ENCODE peak calls at places on chromosomes 1 and 21, in ten cellular contexts. Q is activated CD4-positive, alpha-beta T cell treated with anti-CD3 and anti-CD28 coated beads, Interleukin-2, amount 50 U/mL, for 48 hours; N is Calu3; H is activated naive CD4-positive, alpha-beta T cell; U is GDM1; K is kidney epithelial cell; X is T1000; W is HTR-8/SVneo; T is LHCN-M2; B is ascending aorta. G is an unnamed sample.

GRCh38 chr1:15273274-15273673 is 26.3 kb downstream of the FHAD1 start:
- DNase-seq in B (no peak), H (no peak), Q (no peak), U (no peak), X (no peak), T (no peak), W (no peak), K (no peak), N (no peak), G (no peak)

GRCh38 chr21:29005696-29006095 is 13.0 kb upstream of the LTN1 start:
- DNase-seq in H (no peak), U (no peak), Q (no peak), K (no peak), N (no peak), W (no peak), B (no peak), X (no peak), T (peak; percentile 25), G (no peak)

GRCh38 chr1:89939059-89939570 is 55.8 kb upstream of the ZNF326 start:
- DNase-seq in T (no peak), W (no peak), B (no peak), H (no peak), N (no peak), U (no peak), Q (no peak), K (no peak), X (no peak), G (no peak)

GRCh38 chr21:39317134-39318090 is 4.0 kb upstream of the BRWD1 start:
- DNase-seq in N (no peak), H (no peak), B (no peak), K (no peak), U (no peak), T (no peak), X (no peak), Q (no peak), W (no peak), G (no peak)

GRCh38 chr1:10225573-10225972 is 15.2 kb downstream of the KIF1B start:
- DNase-seq in N (no peak), X (no peak), K (peak; percentile 61), B (no peak), H (no peak), U (no peak), T (peak; percentile 29), Q (no peak), W (no peak), G (no peak)

GRCh38 chr1:186828612-186829542 is at the start of gene PLA2G4A:
- DNase-seq in K (peak; percentile 52), X (no peak), B (peak; percentile 63), U (peak; percentile 61), H (no peak), N (peak; percentile 63), W (peak; percentile 10), Q (no peak), T (no peak), G (peak; percentile 41)

GRCh38 chr1:95627244-95627643 is 393.2 kb downstream of the RWDD3 start:
- DNase-seq in U (no peak), N (no peak), T (no peak), Q (no peak), X (no peak), W (no peak), K (no peak), H (no peak), B (no peak), G (no peak)

GRCh38 chr1:171740987-171741871 is 636 bp downstream of the VAMP4 start:
- DNase-seq in W (peak; percentile 13), N (peak; percentile 36), U (no peak), H (peak; percentile 13), T (peak; percentile 54), K (no peak), B (peak; percentile 68), X (no peak), Q (peak; percentile 53), G (no peak)

GRCh38 chr1:116258668-116259419 is 114.2 kb upstream of the ATP1A1 start:
- DNase-seq in X (no peak), H (no peak), U (no peak), T (no peak), W (no peak), B (no peak), K (no peak), N (no peak), Q (no peak), G (no peak)

GRCh38 chr1:94883688-94884087 is 43.2 kb downstream of the CNN3 start:
- DNase-seq in T (no peak), K (no peak), W (no peak), X (no peak), N (no peak), U (no peak), B (no peak), Q (no peak), H (no peak), G (no peak)

GRCh38 chr1:33387512-33388079 is 43.3 kb downstream of the PHC2 start:
- DNase-seq in X (no peak), K (no peak), T (peak; percentile 78), U (no peak), B (no peak), Q (no peak), N (no peak), H (no peak), W (no peak), G (no peak)

GRCh38 chr1:204971700-204972336 is 71.2 kb upstream of the CNTN2 start:
- DNase-seq in U (peak; percentile 50), K (no peak), X (no peak), H (no peak), W (peak; percentile 68), B (no peak), T (peak; percentile 10), Q (no peak), N (no peak), G (no peak)

GRCh38 chr1:47333578-47333921 is at the start of gene CMPK1:
- DNase-seq in N (peak; percentile 89), K (peak; percentile 49), X (peak; percentile 78), U (peak; percentile 81), H (peak; percentile 62), B (peak; percentile 89), T (peak; percentile 86), W (peak; percentile 61), Q (peak; percentile 82), G (peak; percentile 72)

GRCh38 chr1:108877858-108878257 is 1.1 kb downstream of the GPSM2 start:
- DNase-seq in W (no peak), K (no peak), X (no peak), H (no peak), Q (no peak), B (no peak), N (no peak), T (no peak), U (no peak), G (no peak)

GRCh38 chr1:158506369-158506987 is 34.5 kb downstream of the OR10R2 start:
- DNase-seq in W (no peak), N (peak; percentile 66), U (peak; percentile 51), B (no peak), T (peak; percentile 3), X (no peak), K (no peak), H (no peak), Q (peak; percentile 67), G (no peak)

GRCh38 chr1:17033481-17033880 is 20.4 kb downstream of the SDHB start:
- DNase-seq in K (no peak), T (no peak), Q (no peak), W (no peak), B (no peak), H (no peak), U (no peak), N (no peak), X (no peak), G (no peak)

GRCh38 chr1:243568793-243569192 is 281.2 kb downstream of the AKT3 start:
- DNase-seq in T (no peak), X (no peak), H (no peak), N (no peak), Q (no peak), U (no peak), B (no peak), W (no peak), K (no peak), G (no peak)

GRCh38 chr1:41122851-41123518 is 101.5 kb upstream of the SLFNL1 start:
- DNase-seq in W (peak; percentile 32), Q (no peak), U (no peak), N (peak; percentile 73), H (no peak), K (peak; percentile 78), T (peak; percentile 85), B (no peak), X (peak; percentile 74), G (peak; percentile 66)

GRCh38 chr1:11736746-11737639 is 1.1 kb downstream of the AGTRAP start:
- DNase-seq in X (no peak), H (peak; percentile 19), U (peak; percentile 14), N (peak; percentile 9), Q (peak; percentile 56), K (peak; percentile 60), T (peak; percentile 79), W (peak; percentile 38), B (peak; percentile 83), G (no peak)

GRCh38 chr1:36342426-36343185 is 19.2 kb upstream of the EVA1B start:
- DNase-seq in T (peak; percentile 91), X (peak; percentile 67), B (peak; percentile 89), H (peak; percentile 65), U (peak; percentile 37), W (peak; percentile 68), N (peak; percentile 87), Q (peak; percentile 68), K (no peak), G (no peak)

GRCh38 chr1:1332774-1333480 is 1.8 kb downstream of the TAS1R3 start:
- DNase-seq in X (no peak), Q (no peak), B (no peak), T (no peak), K (no peak), W (no peak), N (no peak), H (no peak), U (no peak), G (no peak)

GRCh38 chr1:32761253-32761877 is 55.8 kb downstream of the YARS1 start:
- DNase-seq in N (peak; percentile 90), K (peak; percentile 72), Q (peak; percentile 70), B (no peak), X (peak; percentile 17), T (peak; percentile 64), H (no peak), W (peak; percentile 35), U (no peak), G (no peak)

GRCh38 chr21:14737922-14738321 is 191.8 kb upstream of the SAMSN1 start:
- DNase-seq in H (no peak), Q (peak; percentile 31), X (no peak), W (peak; percentile 4), T (peak; percentile 31), N (peak; percentile 48), U (peak; percentile 55), K (peak; percentile 1), B (no peak), G (peak; percentile 16)

GRCh38 chr1:59204001-59204400 is 92.9 kb upstream of the FGGY start:
- DNase-seq in H (no peak), X (no peak), B (peak; percentile 78), K (no peak), N (peak; percentile 15), W (no peak), Q (no peak), U (no peak), T (no peak), G (no peak)

GRCh38 chr1:192869308-192869940 is 60.6 kb downstream of the RGS2 start:
- DNase-seq in U (no peak), K (no peak), X (no peak), Q (no peak), N (no peak), W (no peak), H (no peak), B (no peak), T (no peak), G (no peak)

GRCh38 chr1:184743062-184743756 is 11.4 kb downstream of the EDEM3 start:
- DNase-seq in U (no peak), B (no peak), T (no peak), X (no peak), N (no peak), K (no peak), W (no peak), Q (no peak), H (no peak), G (no peak)

GRCh38 chr1:100441651-100442050 is 89.3 kb downstream of the CDC14A start:
- DNase-seq in H (no peak), X (no peak), B (no peak), T (no peak), U (no peak), W (no peak), K (no peak), N (no peak), Q (peak; percentile 39), G (no peak)

GRCh38 chr1:99851850-99852454 is 1.8 kb downstream of the AGL start:
- DNase-seq in Q (no peak), X (no peak), W (no peak), U (no peak), T (no peak), N (no peak), B (no peak), H (no peak), K (no peak), G (no peak)

G was measured in HFF-Myc.